ENCODE peak calls at places on chromosomes 12 and 14, in five cellular contexts. D is K562, L is H1, B is GM12891, V is HepG2. H is an unnamed sample.

GRCh38 chr14:56807586-56808168 is 2.6 kb downstream of the OTX2 start:
- DNase-seq in B (no peak), L (peak), D (no peak), V (no peak), H (no peak)

GRCh38 chr12:51886021-51886710 is 1.7 kb upstream of the ANKRD33 start:
- DNase-seq in B (no peak), V (peak), L (no peak), D (peak), H (no peak)

GRCh38 chr12:119692410-119692809 is 24.5 kb downstream of the PRKAB1 start:
- DNase-seq in V (no peak), D (no peak), B (no peak), L (no peak), H (peak)

GRCh38 chr12:128474916-128475315 is 207.9 kb downstream of the TMEM132C start:
- DNase-seq in V (no peak), L (no peak), D (no peak), B (no peak), H (no peak)

GRCh38 chr12:14811486-14811885 is 2.5 kb downstream of the SMCO3 start:
- DNase-seq in D (no peak), V (no peak), L (no peak), B (no peak), H (no peak)

GRCh38 chr12:55842681-55843429 is at the start of gene MMP19:
- DNase-seq in L (no peak), B (no peak), D (peak), V (peak), H (no peak)

GRCh38 chr12:124004233-124004875 is 31.3 kb downstream of the ZNF664 start:
- DNase-seq in D (no peak), V (no peak), L (no peak), B (no peak), H (no peak)

GRCh38 chr12:113647048-113647447 is 175.4 kb upstream of the LHX5 start:
- DNase-seq in B (no peak), L (peak), V (peak), D (peak), H (peak)

GRCh38 chr14:79878785-79879184 is 332.5 kb downstream of the DIO2 start:
- DNase-seq in L (no peak), D (no peak), V (no peak), B (no peak), H (no peak)

GRCh38 chr14:68366656-68367055 is 426.2 kb downstream of the ZFP36L1 start:
- DNase-seq in D (no peak), B (no peak), L (no peak), V (no peak), H (no peak)

GRCh38 chr12:98635657-98636323 is 8.8 kb downstream of the IKBIP start:
- DNase-seq in L (no peak), D (no peak), V (peak), B (peak), H (no peak)

GRCh38 chr14:94388027-94388895 is at the start of gene SERPINA1:
- DNase-seq in B (no peak), D (no peak), L (no peak), V (peak), H (no peak)

GRCh38 chr12:6476496-6476895 is 6.0 kb upstream of the VAMP1 start:
- DNase-seq in V (no peak), L (no peak), B (no peak), D (no peak), H (no peak)

GRCh38 chr14:20591235-20591634 is at the start of gene RNASE12:
- DNase-seq in L (peak), B (no peak), D (no peak), V (no peak), H (no peak)

GRCh38 chr12:1204581-1205121 is 213.6 kb downstream of the ERC1 start:
- DNase-seq in D (no peak), V (no peak), L (no peak), B (peak), H (peak)

GRCh38 chr14:80714489-80714888 is 227.0 kb downstream of the CEP128 start:
- DNase-seq in B (no peak), V (no peak), D (no peak), L (no peak), H (no peak)

GRCh38 chr12:58877243-58877743 is 43.0 kb downstream of the LRIG3 start:
- DNase-seq in V (peak), D (no peak), L (no peak), B (no peak), H (no peak)

GRCh38 chr12:68043446-68043845 is 54.2 kb downstream of the IFNG-AS1 start:
- DNase-seq in D (no peak), L (no peak), B (no peak), V (no peak), H (no peak)

GRCh38 chr14:90518941-90519256 is 122.1 kb downstream of the CALM1 start:
- DNase-seq in L (peak), V (peak), D (peak), B (peak), H (no peak)

GRCh38 chr12:52496590-52497071 is 3.6 kb upstream of the KRT6A start:
- DNase-seq in D (no peak), L (no peak), B (no peak), V (no peak), H (no peak)

GRCh38 chr14:22143360-22143759 is 445.7 kb downstream of the DAD1 start:
- DNase-seq in D (no peak), L (no peak), B (no peak), V (no peak), H (no peak)

GRCh38 chr14:45610303-45610702 is 357.3 kb upstream of the MIS18BP1 start:
- DNase-seq in D (no peak), L (no peak), V (no peak), B (no peak), H (no peak)

GRCh38 chr14:20219033-20219432 is 4.5 kb upstream of the OR11H6 start:
- DNase-seq in L (no peak), D (peak), B (no peak), V (no peak), H (no peak)

DNA sequence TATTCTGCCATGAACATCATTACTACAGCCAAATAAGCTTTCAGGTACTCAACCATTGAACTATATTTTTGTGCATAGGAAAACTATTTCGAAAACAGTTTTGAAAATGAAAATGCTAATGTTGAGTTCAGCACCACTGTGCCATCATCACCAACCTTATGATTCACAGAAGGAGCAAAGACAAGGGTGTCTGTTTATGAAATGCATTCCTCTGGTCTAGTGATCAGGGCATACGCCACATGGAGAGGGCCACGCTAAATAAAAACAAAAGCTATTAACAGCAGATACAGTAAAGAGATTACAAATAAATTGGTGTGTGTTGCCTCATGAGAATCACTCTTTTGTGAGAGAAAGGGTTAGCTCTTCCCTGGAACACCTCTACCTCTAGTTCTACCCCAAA is 43.2 kb upstream of the BMAL2 start:
- DNase-seq in L (no peak), D (no peak), V (no peak), B (no peak), H (no peak)
- TF ChIP-seq TAF1 in L (no peak), D (no peak), V (no peak), B (no peak), H (no peak)

GRCh38 chr12:19496249-19497208 is 57.2 kb downstream of the AEBP2 start:
- DNase-seq in L (no peak), V (no peak), B (no peak), D (no peak), H (no peak)
- TF ChIP-seq TAF1 in L (no peak), V (no peak), B (no peak), D (no peak), H (no peak)

GRCh38 chr14:89242871-89243270 is 174.2 kb downstream of the FOXN3 start:
- DNase-seq in V (no peak), L (no peak), B (no peak), D (no peak), H (no peak)
- TF ChIP-seq TAF1 in V (no peak), L (no peak), B (no peak), D (no peak), H (no peak)

DNA sequence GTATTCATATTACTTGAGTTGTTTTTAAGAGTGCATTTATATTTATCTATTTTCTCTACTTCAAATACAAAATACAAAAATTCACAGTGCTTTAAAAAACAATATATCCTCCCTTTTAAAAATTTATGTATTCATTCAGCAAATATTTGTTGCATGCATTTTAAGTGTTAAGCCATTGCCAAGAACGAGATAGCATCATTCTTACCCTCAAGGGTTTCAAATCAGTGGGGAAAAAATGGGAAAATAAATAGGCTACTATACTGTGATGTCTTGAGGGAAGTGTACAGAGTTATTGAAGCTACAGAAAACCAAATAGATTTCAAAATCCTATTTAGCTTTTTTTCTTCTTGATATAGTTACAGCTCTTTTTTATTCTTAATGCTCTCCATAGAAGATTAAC is 23.2 kb downstream of the MRPS35 start:
- DNase-seq in L (no peak), V (no peak), D (no peak), B (no peak), H (no peak)
- TF ChIP-seq TAF1 in L (no peak), V (no peak), D (no peak), B (no peak), H (no peak)

DNA sequence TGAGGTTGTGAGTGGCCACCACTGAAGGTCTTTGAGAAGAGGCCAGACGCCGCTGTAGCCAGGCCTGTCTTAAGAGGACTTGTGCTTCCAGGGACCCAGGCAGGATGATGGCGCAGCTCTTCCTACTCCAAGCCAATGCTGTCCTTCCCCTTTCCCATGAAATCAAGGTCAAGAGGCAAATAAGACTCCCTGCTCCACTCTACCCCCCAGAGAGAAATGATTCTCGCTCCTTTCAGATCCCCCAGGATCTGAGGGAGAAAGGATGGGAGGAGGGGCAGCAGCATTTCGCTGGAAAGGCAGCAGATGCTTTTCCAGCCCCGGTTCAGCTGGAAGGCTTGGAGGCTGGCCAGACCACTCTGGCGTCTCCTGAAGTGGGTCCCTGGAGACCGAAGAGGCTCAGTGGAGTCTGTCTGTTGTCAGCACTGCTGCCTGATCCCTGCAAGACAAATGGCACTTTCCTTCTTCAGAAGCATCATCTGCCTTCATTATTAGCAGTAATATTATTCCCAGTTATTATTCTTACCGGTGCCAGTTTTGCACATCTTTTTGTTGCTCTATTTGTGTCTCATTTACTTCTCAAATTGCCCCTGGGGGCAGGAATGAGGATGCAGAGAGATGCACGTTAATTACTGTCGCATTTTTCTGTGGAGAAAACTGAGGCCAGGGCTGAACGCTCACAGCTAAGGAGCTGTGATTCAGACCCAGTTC is 51.4 kb downstream of the C14orf132 start:
- DNase-seq in B (no peak), V (no peak), D (no peak), L (no peak), H (peak)
- TF ChIP-seq TAF1 in B (no peak), V (no peak), D (no peak), L (no peak), H (no peak)

GRCh38 chr14:103164786-103165185 is 41.5 kb downstream of the TNFAIP2 start:
- DNase-seq in L (no peak), D (no peak), B (no peak), V (no peak), H (no peak)

GRCh38 chr14:103163199-103163598 is 39.9 kb downstream of the TNFAIP2 start:
- DNase-seq in B (no peak), V (no peak), L (no peak), D (no peak), H (no peak)

GRCh38 chr14:103165323-103165722 is 42.1 kb downstream of the TNFAIP2 start:
- DNase-seq in L (no peak), B (no peak), V (no peak), D (no peak), H (no peak)

GRCh38 chr14:103161054-103161397 is 37.8 kb downstream of the TNFAIP2 start:
- DNase-seq in L (no peak), D (no peak), V (no peak), B (no peak), H (no peak)

GRCh38 chr14:103164006-103164405 is 40.7 kb downstream of the TNFAIP2 start:
- DNase-seq in D (no peak), L (no peak), B (no peak), V (no peak), H (no peak)
- TF ChIP-seq TAF1 in D (no peak), L (no peak), B (no peak), V (no peak), H (no peak)

DNA sequence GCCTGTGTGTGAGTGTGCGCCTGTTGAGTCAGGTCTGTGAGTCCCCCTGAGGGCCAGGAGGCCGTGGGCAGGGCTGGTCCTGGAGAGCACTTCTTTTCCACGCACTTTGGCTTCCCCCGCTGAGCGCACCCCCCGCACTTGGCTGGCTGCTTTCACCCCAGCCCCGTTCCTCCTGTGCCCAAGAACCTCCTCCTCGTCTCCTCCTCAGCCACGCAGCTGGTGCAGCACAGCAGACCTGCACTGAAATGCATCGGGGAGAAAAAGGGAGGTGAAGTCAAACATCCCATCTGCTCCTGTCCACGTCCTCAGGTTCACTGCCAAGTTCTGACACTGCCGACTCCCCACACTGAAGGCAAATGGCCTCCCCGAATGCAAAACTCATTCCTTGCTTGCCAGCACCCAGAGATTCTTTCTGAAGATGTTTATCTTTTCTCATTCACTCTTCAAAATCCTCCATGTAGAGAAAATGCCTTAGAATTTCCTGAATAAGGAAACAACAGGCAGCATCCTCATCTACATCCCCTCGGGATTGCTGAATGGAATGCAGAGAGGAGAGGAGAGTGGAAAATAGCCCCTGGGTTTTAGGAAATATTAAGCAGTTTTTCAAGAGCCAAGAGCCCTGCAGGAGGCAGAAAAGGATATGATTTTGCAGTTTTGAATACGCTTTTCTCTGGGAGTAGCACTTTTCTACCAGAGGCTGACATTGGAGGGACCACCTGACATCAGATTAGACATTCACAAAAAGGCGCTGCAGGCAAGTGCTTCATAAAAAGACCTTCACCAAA is 362.5 kb upstream of the SFSWAP start:
- DNase-seq in B (no peak), D (no peak), V (no peak), L (no peak), H (no peak)
- TF ChIP-seq TAF1 in B (no peak), D (no peak), V (no peak), L (no peak), H (no peak)

H was measured in SK-N-SH.